ENCODE peak calls at places on chromosomes 2 and 18, in four cellular contexts. One of them, this sample, is unnamed.

GRCh38 chr2:170817247-170817998 is 736 bp downstream of the GAD1 start:
- DNase-seq in Ammon's horn: no peak
- DNase-seq in T1000: no peak
- DNase-seq in COLO829: no peak
- DNase-seq in this sample: no peak

GRCh38 chr2:23912054-23912453 is 14.9 kb downstream of the ATAD2B start:
- DNase-seq in T1000: no peak
- DNase-seq in Ammon's horn: no peak
- DNase-seq in COLO829: no peak
- DNase-seq in this sample: no peak

GRCh38 chr18:36680042-36680441 is 148.8 kb downstream of the TPGS2 start:
- DNase-seq in Ammon's horn: no peak
- DNase-seq in COLO829: no peak
- DNase-seq in T1000: no peak
- DNase-seq in this sample: no peak

GRCh38 chr2:197931661-197932312 is 127.4 kb downstream of the PLCL1 start:
- DNase-seq in Ammon's horn: no peak
- DNase-seq in COLO829: no peak
- DNase-seq in T1000: no peak
- DNase-seq in this sample: no peak

GRCh38 chr2:236350426-236350825 is 86.2 kb upstream of the ASB18 start:
- DNase-seq in COLO829: no peak
- DNase-seq in Ammon's horn: no peak
- DNase-seq in T1000: no peak
- DNase-seq in this sample: no peak

GRCh38 chr2:221463235-221463896 is 108.7 kb downstream of the EPHA4 start:
- DNase-seq in Ammon's horn: no peak
- DNase-seq in T1000: no peak
- DNase-seq in COLO829: no peak
- DNase-seq in this sample: no peak

GRCh38 chr2:63903003-63903402 is 61.3 kb downstream of the UGP2 start:
- DNase-seq in COLO829: no peak
- DNase-seq in T1000: no peak
- DNase-seq in Ammon's horn: no peak
- DNase-seq in this sample: no peak

GRCh38 chr2:43349944-43350343 is 123.5 kb upstream of the ZFP36L2 start:
- DNase-seq in T1000: no peak
- DNase-seq in COLO829: peak
- DNase-seq in Ammon's horn: no peak
- DNase-seq in this sample: no peak

GRCh38 chr2:235026137-235026536 is 74.3 kb downstream of the SH3BP4 start:
- DNase-seq in Ammon's horn: no peak
- DNase-seq in T1000: peak
- DNase-seq in COLO829: no peak
- DNase-seq in this sample: no peak

GRCh38 chr18:8031496-8031895 is 464.4 kb downstream of the PTPRM start:
- DNase-seq in COLO829: no peak
- DNase-seq in T1000: no peak
- DNase-seq in Ammon's horn: no peak
- DNase-seq in this sample: no peak

GRCh38 chr2:2187196-2187595 is 143.9 kb downstream of the MYT1L start:
- DNase-seq in COLO829: no peak
- DNase-seq in T1000: no peak
- DNase-seq in Ammon's horn: peak
- DNase-seq in this sample: no peak

GRCh38 chr18:79991494-79991893 is 3.1 kb upstream of the TXNL4A start:
- DNase-seq in T1000: no peak
- DNase-seq in Ammon's horn: no peak
- DNase-seq in COLO829: no peak
- DNase-seq in this sample: no peak

GRCh38 chr2:75920721-75921551 is 210.2 kb upstream of the GCFC2 start:
- DNase-seq in T1000: no peak
- DNase-seq in Ammon's horn: peak
- DNase-seq in COLO829: peak
- DNase-seq in this sample: peak

GRCh38 chr18:78643981-78644380 is 335.6 kb upstream of the SALL3 start:
- DNase-seq in COLO829: no peak
- DNase-seq in T1000: no peak
- DNase-seq in Ammon's horn: no peak
- DNase-seq in this sample: no peak

GRCh38 chr2:86037141-86037794 is 68.4 kb downstream of the POLR1A start:
- DNase-seq in Ammon's horn: peak
- DNase-seq in T1000: no peak
- DNase-seq in COLO829: peak
- DNase-seq in this sample: no peak

GRCh38 chr2:48600917-48601316 is 16.7 kb upstream of the GTF2A1L start:
- DNase-seq in T1000: no peak
- DNase-seq in Ammon's horn: no peak
- DNase-seq in COLO829: no peak
- DNase-seq in this sample: no peak

GRCh38 chr18:25010623-25011374 is 341.2 kb downstream of the ZNF521 start:
- DNase-seq in Ammon's horn: no peak
- DNase-seq in COLO829: no peak
- DNase-seq in T1000: no peak
- DNase-seq in this sample: no peak

GRCh38 chr2:44269831-44270230 is 5.4 kb upstream of the SLC3A1 start:
- DNase-seq in Ammon's horn: peak
- DNase-seq in COLO829: peak
- DNase-seq in T1000: no peak
- DNase-seq in this sample: peak

GRCh38 chr2:238389985-238390682 is 36.6 kb upstream of the ASB1 start:
- DNase-seq in Ammon's horn: no peak
- DNase-seq in COLO829: no peak
- DNase-seq in T1000: no peak
- DNase-seq in this sample: no peak

GRCh38 chr2:120371969-120372625 is 26.2 kb downstream of the INHBB start:
- DNase-seq in T1000: no peak
- DNase-seq in Ammon's horn: no peak
- DNase-seq in COLO829: no peak
- DNase-seq in this sample: no peak

GRCh38 chr2:108916397-108917077 is 72.5 kb downstream of the EDAR start:
- DNase-seq in Ammon's horn: no peak
- DNase-seq in COLO829: no peak
- DNase-seq in T1000: no peak
- DNase-seq in this sample: no peak

GRCh38 chr2:230318190-230319121 is 8.5 kb upstream of the SP140L start:
- DNase-seq in COLO829: no peak
- DNase-seq in T1000: no peak
- DNase-seq in Ammon's horn: no peak
- DNase-seq in this sample: no peak

GRCh38 chr2:182767578-182767977 is 51.5 kb downstream of the DNAJC10 start:
- DNase-seq in COLO829: peak
- DNase-seq in T1000: no peak
- DNase-seq in Ammon's horn: no peak
- DNase-seq in this sample: no peak

GRCh38 chr18:5628512-5629255 is 84.9 kb upstream of the EPB41L3 start:
- DNase-seq in T1000: peak
- DNase-seq in COLO829: no peak
- DNase-seq in Ammon's horn: peak
- DNase-seq in this sample: no peak

GRCh38 chr2:190984595-190984994 is 29.4 kb downstream of the STAT1 start:
- DNase-seq in T1000: no peak
- DNase-seq in COLO829: peak
- DNase-seq in Ammon's horn: no peak
- DNase-seq in this sample: no peak

GRCh38 chr2:84888401-84889276 is 7.8 kb upstream of the TRABD2A start:
- DNase-seq in COLO829: no peak
- DNase-seq in T1000: no peak
- DNase-seq in Ammon's horn: peak
- DNase-seq in this sample: peak

GRCh38 chr2:136932700-136933099 is 167.4 kb downstream of the THSD7B start:
- DNase-seq in Ammon's horn: no peak
- DNase-seq in T1000: no peak
- DNase-seq in COLO829: peak
- DNase-seq in this sample: no peak

GRCh38 chr18:66999003-66999402 is 395.1 kb upstream of the CDH19 start:
- DNase-seq in COLO829: no peak
- DNase-seq in T1000: no peak
- DNase-seq in Ammon's horn: no peak
- DNase-seq in this sample: no peak

GRCh38 chr18:44759925-44760342 is 79.2 kb downstream of the SETBP1 start:
- DNase-seq in T1000: no peak
- DNase-seq in COLO829: no peak
- DNase-seq in Ammon's horn: no peak
- DNase-seq in this sample: no peak